ENCODE peak calls at places on chromosomes 16 and 17, in nine cellular contexts. I, B, P, J, T, G, K, M and V are unnamed samples.

GRCh38 chr17:79757140-79757745 is 20.7 kb upstream of the CBX2 start:
- DNase-seq in J (peak), G (no peak), B (no peak), I (no peak), K (no peak), T (no peak), M (no peak), P (no peak), V (no peak)

GRCh38 chr17:27945333-27945616 is 52.1 kb upstream of the LYRM9 start:
- DNase-seq in G (no peak), T (no peak), B (no peak), P (no peak), I (no peak), J (no peak), K (no peak), M (no peak), V (no peak)

GRCh38 chr17:68182940-68183551 is 64.8 kb upstream of the AMZ2 start:
- DNase-seq in P (peak), T (no peak), J (no peak), K (no peak), I (no peak), B (no peak), M (no peak), G (peak), V (no peak)

GRCh38 chr17:82242977-82243647 is 14.3 kb downstream of the SLC16A3 start:
- DNase-seq in P (peak), I (peak), B (peak), M (peak), T (peak), G (no peak), J (peak), K (no peak), V (no peak)

GRCh38 chr17:83196088-83196765 is 116.8 kb downstream of the METRNL start:
- DNase-seq in P (no peak), I (peak), M (peak), G (no peak), K (peak), T (no peak), B (no peak), J (peak), V (no peak)

GRCh38 chr17:68324114-68324513 is 32.8 kb downstream of the ARSG start:
- DNase-seq in K (no peak), M (no peak), J (no peak), P (no peak), I (peak), G (no peak), T (no peak), B (no peak), V (no peak)

GRCh38 chr17:37787055-37787720 is 42.3 kb upstream of the HNF1B start:
- DNase-seq in M (no peak), I (no peak), T (no peak), P (no peak), G (no peak), J (no peak), B (peak), K (peak), V (no peak)

GRCh38 chr16:85398688-85399582 is 214.2 kb upstream of the GSE1 start:
- DNase-seq in T (no peak), P (no peak), I (no peak), J (no peak), G (no peak), K (peak), B (no peak), M (peak), V (no peak)

GRCh38 chr16:81932668-81933067 is 78.6 kb downstream of the SDR42E1 start:
- DNase-seq in M (no peak), G (no peak), B (no peak), K (no peak), T (no peak), J (no peak), I (no peak), P (no peak), V (no peak)

GRCh38 chr16:13552062-13552959 is 367.6 kb upstream of the ERCC4 start:
- DNase-seq in B (no peak), J (no peak), G (no peak), K (no peak), M (no peak), T (no peak), I (no peak), P (no peak), V (no peak)
- TF ChIP-seq CTCF in B (no peak), J (no peak), G (no peak), K (peak), M (no peak), T (no peak), I (no peak), P (no peak), V (peak)

GRCh38 chr17:17999364-18000007 is 26.8 kb downstream of the DRC3 start:
- DNase-seq in K (no peak), B (no peak), I (no peak), J (no peak), P (no peak), G (no peak), M (no peak), T (no peak), V (no peak)
- TF ChIP-seq CTCF in K (no peak), B (no peak), I (no peak), J (no peak), P (no peak), G (no peak), M (no peak), T (no peak), V (no peak)

DNA sequence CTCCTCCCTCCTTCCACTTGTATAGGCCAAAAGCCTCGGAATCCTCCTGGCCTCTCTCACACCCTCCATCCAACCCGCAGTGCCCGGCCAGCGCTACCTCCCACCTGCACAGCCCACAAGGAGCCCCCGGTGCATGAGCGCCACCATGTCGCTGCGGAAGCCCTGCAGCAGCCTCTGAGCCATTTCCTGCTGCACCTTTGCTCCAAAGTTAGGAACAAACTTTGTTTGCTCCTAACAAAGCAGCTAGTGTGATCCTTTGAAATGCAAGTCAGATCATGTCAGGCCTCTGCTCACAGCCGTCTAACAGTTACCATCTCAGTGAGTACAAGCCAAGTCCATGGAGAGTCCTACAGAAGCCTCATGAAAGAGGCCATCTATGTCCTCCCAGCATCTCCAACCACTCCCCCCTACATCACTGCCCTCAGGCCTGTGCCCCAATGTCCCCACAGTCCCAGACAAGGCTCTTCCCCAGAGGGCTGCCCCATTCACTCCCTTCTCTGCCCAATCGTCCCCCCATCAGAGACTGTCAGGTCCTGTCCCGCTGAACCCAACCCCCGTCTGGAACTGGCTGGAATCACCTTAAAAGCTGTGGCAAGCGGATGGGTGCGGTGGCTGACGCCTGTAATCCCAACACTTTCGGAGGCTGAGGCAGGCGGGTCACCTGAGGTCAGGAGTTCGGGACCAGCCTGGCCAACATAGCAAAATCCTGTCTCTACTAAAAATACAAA is 7.5 kb downstream of the DCAKD start:
- DNase-seq in G (no peak), M (no peak), J (no peak), K (no peak), B (no peak), P (no peak), I (no peak), T (no peak), V (no peak)
- TF ChIP-seq CTCF in G (no peak), M (no peak), J (no peak), K (no peak), B (no peak), P (no peak), I (no peak), T (no peak), V (no peak)

DNA sequence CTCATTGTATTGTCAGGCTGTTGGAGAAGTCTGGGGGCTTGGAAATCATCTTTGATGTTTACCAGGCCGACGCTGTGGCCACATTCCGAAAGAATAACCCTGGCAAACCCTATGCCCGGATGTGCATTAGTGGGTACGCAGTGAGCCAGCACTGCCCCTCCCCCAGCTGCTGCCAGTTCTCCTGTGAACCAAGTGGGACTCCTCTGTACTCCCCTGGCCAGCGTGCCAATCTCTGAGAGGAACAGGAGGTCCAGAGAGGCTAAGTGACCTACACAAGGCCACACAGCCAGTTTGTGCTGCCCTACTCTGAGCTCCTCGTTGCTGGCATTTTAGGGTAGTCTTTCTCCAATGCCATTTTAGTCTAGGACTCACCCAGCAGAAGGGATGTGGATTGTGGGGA is 1.9 kb upstream of the LLGL2 start:
- DNase-seq in T (no peak), J (peak), M (no peak), G (no peak), B (no peak), I (no peak), K (no peak), P (no peak), V (no peak)
- TF ChIP-seq CTCF in T (no peak), J (no peak), M (no peak), G (no peak), B (no peak), I (no peak), K (no peak), P (no peak), V (no peak)

GRCh38 chr17:5741810-5742209 is 157.5 kb upstream of the NLRP1 start:
- DNase-seq in P (no peak), J (no peak), K (no peak), I (no peak), G (no peak), T (no peak), B (no peak), M (no peak), V (no peak)

GRCh38 chr17:5747964-5748363 is 163.7 kb upstream of the NLRP1 start:
- DNase-seq in T (no peak), M (no peak), G (no peak), J (no peak), B (no peak), K (no peak), I (no peak), P (no peak), V (no peak)

GRCh38 chr17:5745091-5745820 is 160.9 kb upstream of the NLRP1 start:
- DNase-seq in M (no peak), T (no peak), P (no peak), K (no peak), B (no peak), G (no peak), I (no peak), J (no peak), V (no peak)

GRCh38 chr17:5747276-5747675 is 163.0 kb upstream of the NLRP1 start:
- DNase-seq in P (no peak), I (no peak), J (no peak), B (no peak), M (no peak), T (no peak), K (no peak), G (no peak), V (no peak)
- TF ChIP-seq CTCF in P (no peak), I (no peak), J (no peak), B (no peak), M (no peak), T (peak), K (no peak), G (peak), V (no peak)

GRCh38 chr17:77207689-77208216 is 67.0 kb downstream of the SEC14L1 start:
- DNase-seq in B (no peak), I (no peak), T (no peak), P (no peak), J (peak), M (no peak), K (no peak), G (no peak), V (no peak)

GRCh38 chr17:77208856-77209255 is 68.1 kb downstream of the SEC14L1 start:
- DNase-seq in K (no peak), I (no peak), G (no peak), J (no peak), M (no peak), T (no peak), B (no peak), P (no peak), V (no peak)

GRCh38 chr17:77206557-77206956 is 65.8 kb downstream of the SEC14L1 start:
- DNase-seq in G (no peak), J (no peak), K (no peak), B (no peak), P (no peak), M (no peak), T (no peak), I (no peak), V (no peak)

GRCh38 chr17:77209330-77209748 is 68.6 kb downstream of the SEC14L1 start:
- DNase-seq in T (no peak), P (no peak), J (peak), G (no peak), K (no peak), B (no peak), M (no peak), I (no peak), V (no peak)

DNA sequence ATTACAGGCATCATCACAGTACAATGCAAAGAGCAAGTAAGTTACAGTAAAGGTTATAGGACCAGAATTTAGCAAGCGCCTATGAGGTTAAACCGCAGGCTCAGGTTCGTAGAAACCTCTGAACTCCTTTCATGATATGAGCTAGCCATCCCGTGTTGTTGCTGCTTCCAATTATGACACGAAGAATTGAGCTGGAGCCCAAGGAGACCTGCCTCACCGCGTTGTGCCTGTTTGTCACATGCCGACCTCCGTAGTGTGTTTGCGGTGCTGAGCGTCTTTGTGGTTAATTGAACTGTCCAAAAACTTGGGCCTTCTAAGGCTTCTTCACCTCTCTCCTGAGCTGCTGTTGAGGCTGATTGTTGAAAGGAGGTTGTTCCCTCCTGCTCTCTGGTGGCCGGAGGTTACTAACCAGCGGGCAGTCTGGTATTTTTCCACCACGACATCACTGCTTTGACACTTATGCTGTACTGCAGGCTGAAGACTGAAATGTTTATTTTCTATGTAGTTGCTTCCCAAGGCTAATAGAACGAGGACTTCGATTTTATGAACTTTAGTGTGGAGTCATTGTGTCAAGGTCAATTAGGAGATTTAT is 67.5 kb downstream of the SEC14L1 start:
- DNase-seq in B (peak), G (no peak), J (no peak), T (peak), K (peak), I (peak), M (no peak), P (no peak), V (no peak)
- TF ChIP-seq CTCF in B (peak), G (peak), J (peak), T (peak), K (no peak), I (peak), M (peak), P (no peak), V (peak)